ENCODE peak calls at places on chromosomes 12 and 14, in five cellular contexts. D, W, C, M and U are unnamed samples.

GRCh38 chr12:19833775-19834501 is 394.6 kb downstream of the AEBP2 start:
- DNase-seq in D (no peak), W (no peak), C (no peak), M (peak), U (peak)

GRCh38 chr14:77258566-77258965 is 12.4 kb downstream of the NGB start:
- DNase-seq in D (no peak), W (no peak), C (no peak), M (no peak), U (no peak)

GRCh38 chr12:55472297-55472696 is 2.4 kb upstream of the OR6C70 start:
- DNase-seq in D (no peak), W (no peak), C (no peak), M (no peak), U (no peak)

GRCh38 chr12:89525002-89525823 is 617 bp upstream of the GALNT4 start:
- DNase-seq in D (peak), W (peak), C (no peak), M (peak), U (no peak)

GRCh38 chr12:42588981-42589464 is 523 bp downstream of the PRICKLE1 start:
- DNase-seq in D (peak), W (peak), C (no peak), M (peak), U (peak)

GRCh38 chr12:21500786-21501257 is 613 bp downstream of the RECQL start:
- DNase-seq in D (no peak), W (no peak), C (no peak), M (no peak), U (no peak)

GRCh38 chr12:112664569-112664968 is 127.0 kb upstream of the RPH3A start:
- DNase-seq in D (peak), W (no peak), C (no peak), M (no peak), U (no peak)

GRCh38 chr12:10607885-10608458 is 5.4 kb downstream of the MAGOHB start:
- DNase-seq in D (peak), W (no peak), C (no peak), M (peak), U (peak)

GRCh38 chr12:18723752-18724151 is 14.1 kb downstream of the PLCZ1 start:
- DNase-seq in D (peak), W (no peak), C (no peak), M (peak), U (peak)

GRCh38 chr12:123671876-123672275 is 963 bp downstream of the TCTN2 start:
- DNase-seq in D (no peak), W (no peak), C (no peak), M (peak), U (no peak)

GRCh38 chr12:10171954-10172353 is at the start of gene OLR1:
- DNase-seq in D (no peak), W (no peak), C (no peak), M (peak), U (peak)

GRCh38 chr14:104979758-104980591 is 1.8 kb upstream of the AHNAK2 start:
- DNase-seq in D (no peak), W (no peak), C (no peak), M (peak), U (no peak)

GRCh38 chr12:85923767-85924331 is 49.8 kb downstream of the NTS start:
- DNase-seq in D (peak), W (peak), C (peak), M (peak), U (no peak)